ENCODE peak calls at places on chromosomes 1 and 21, in four cellular contexts. One of them, this sample, is unnamed.

GRCh38 chr1:243320224-243320623 is 64.4 kb downstream of the SDCCAG8 start:
- DNase-seq in astrocyte: no peak
- DNase-seq in astrocyte of the cerebellum: no peak
- DNase-seq in A549: no peak
- DNase-seq in this sample: peak

GRCh38 chr1:2311184-2312032 is 79.9 kb downstream of the MORN1 start:
- DNase-seq in A549: peak
- DNase-seq in astrocyte: peak
- DNase-seq in astrocyte of the cerebellum: no peak
- DNase-seq in this sample: peak

GRCh38 chr21:35824136-35824535 is 236.2 kb downstream of the SETD4 start:
- DNase-seq in astrocyte of the cerebellum: no peak
- DNase-seq in astrocyte: peak
- DNase-seq in A549: no peak
- DNase-seq in this sample: no peak

GRCh38 chr1:38440402-38440801 is 393.8 kb upstream of the POU3F1 start:
- DNase-seq in A549: no peak
- DNase-seq in astrocyte: no peak
- DNase-seq in astrocyte of the cerebellum: no peak
- DNase-seq in this sample: no peak

GRCh38 chr1:4380564-4381168 is 273.7 kb upstream of the AJAP1 start:
- DNase-seq in astrocyte: peak
- DNase-seq in astrocyte of the cerebellum: peak
- DNase-seq in A549: peak
- DNase-seq in this sample: no peak

GRCh38 chr1:206568256-206568655 is 44.0 kb downstream of the EIF2D start:
- DNase-seq in A549: no peak
- DNase-seq in astrocyte: peak
- DNase-seq in astrocyte of the cerebellum: no peak
- DNase-seq in this sample: no peak

GRCh38 chr1:205813755-205814058 is 709 bp upstream of the SLC41A1 start:
- DNase-seq in astrocyte of the cerebellum: no peak
- DNase-seq in astrocyte: peak
- DNase-seq in A549: no peak
- DNase-seq in this sample: no peak

GRCh38 chr21:24367936-24368335 is 1239.3 kb downstream of the MRPL39 start:
- DNase-seq in astrocyte of the cerebellum: peak
- DNase-seq in A549: no peak
- DNase-seq in astrocyte: peak
- DNase-seq in this sample: peak

GRCh38 chr1:205585169-205585834 is 46.5 kb downstream of the ELK4 start:
- DNase-seq in astrocyte: no peak
- DNase-seq in astrocyte of the cerebellum: no peak
- DNase-seq in A549: no peak
- DNase-seq in this sample: no peak

GRCh38 chr1:157249326-157249725 is 111.1 kb upstream of the ETV3 start:
- DNase-seq in A549: no peak
- DNase-seq in astrocyte: no peak
- DNase-seq in astrocyte of the cerebellum: peak
- DNase-seq in this sample: no peak

GRCh38 chr1:174077755-174078490 is 55.8 kb upstream of the RC3H1 start:
- DNase-seq in astrocyte: peak
- DNase-seq in A549: no peak
- DNase-seq in astrocyte of the cerebellum: no peak
- DNase-seq in this sample: no peak

GRCh38 chr1:235402457-235403200 is 35.4 kb downstream of the TBCE start:
- DNase-seq in astrocyte of the cerebellum: no peak
- DNase-seq in A549: no peak
- DNase-seq in astrocyte: no peak
- DNase-seq in this sample: no peak

GRCh38 chr1:161792740-161793139 is 26.6 kb downstream of the ATF6 start:
- DNase-seq in astrocyte of the cerebellum: peak
- DNase-seq in A549: peak
- DNase-seq in astrocyte: peak
- DNase-seq in this sample: peak

GRCh38 chr1:24904731-24905354 is 25.2 kb downstream of the RUNX3 start:
- DNase-seq in A549: no peak
- DNase-seq in astrocyte: no peak
- DNase-seq in astrocyte of the cerebellum: no peak
- DNase-seq in this sample: no peak

GRCh38 chr1:43241352-43241953 is 28.3 kb upstream of the TMEM125 start:
- DNase-seq in astrocyte of the cerebellum: peak
- DNase-seq in A549: no peak
- DNase-seq in astrocyte: peak
- DNase-seq in this sample: peak

GRCh38 chr1:109794319-109795132 is 30.8 kb upstream of the EPS8L3 start:
- DNase-seq in astrocyte of the cerebellum: no peak
- DNase-seq in A549: no peak
- DNase-seq in astrocyte: no peak
- DNase-seq in this sample: no peak

GRCh38 chr21:17819114-17819877 is at the start of gene C21orf91:
- DNase-seq in astrocyte of the cerebellum: peak
- DNase-seq in astrocyte: peak
- DNase-seq in A549: peak
- DNase-seq in this sample: peak

GRCh38 chr21:17818158-17819113 is 720 bp downstream of the C21orf91 start:
- DNase-seq in astrocyte: peak
- DNase-seq in astrocyte of the cerebellum: no peak
- DNase-seq in A549: peak
- DNase-seq in this sample: peak

DNA sequence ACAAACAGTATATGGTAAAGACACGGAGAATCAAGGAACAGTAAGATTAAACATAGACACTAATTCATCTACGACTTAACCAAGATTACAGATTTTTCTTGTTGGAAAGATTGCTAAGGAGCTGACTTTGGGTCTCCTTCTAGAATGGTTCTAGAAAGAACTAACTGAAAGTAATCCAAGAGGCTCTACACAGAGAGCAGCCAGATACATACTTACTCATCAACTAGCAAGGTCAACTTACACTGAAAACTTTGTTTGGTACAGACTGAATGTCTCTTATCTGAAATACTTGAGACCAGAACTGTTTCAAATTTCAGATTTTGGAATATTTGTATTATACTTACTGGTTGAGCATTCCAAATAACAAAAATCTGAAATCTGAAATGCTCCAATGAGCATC is 5.8 kb downstream of the C21orf91 start:
- DNase-seq in astrocyte: no peak
- DNase-seq in A549: no peak
- DNase-seq in astrocyte of the cerebellum: no peak
- DNase-seq in this sample: no peak
- H3K4me3 ChIP-seq in astrocyte: no peak
- H3K4me3 ChIP-seq in A549: no peak
- H3K4me3 ChIP-seq in astrocyte of the cerebellum: no peak
- H3K4me3 ChIP-seq in this sample: no peak

GRCh38 chr1:160741092-160741501 is 2.0 kb downstream of the SLAMF7 start:
- DNase-seq in astrocyte of the cerebellum: no peak
- DNase-seq in A549: no peak
- DNase-seq in astrocyte: no peak
- DNase-seq in this sample: no peak
- H3K4me3 ChIP-seq in astrocyte of the cerebellum: no peak
- H3K4me3 ChIP-seq in A549: no peak
- H3K4me3 ChIP-seq in astrocyte: no peak
- H3K4me3 ChIP-seq in this sample: no peak

GRCh38 chr1:158290571-158290935 is 830 bp downstream of the CD1C start:
- DNase-seq in astrocyte: no peak
- DNase-seq in A549: no peak
- DNase-seq in astrocyte of the cerebellum: no peak
- DNase-seq in this sample: no peak
- H3K4me3 ChIP-seq in astrocyte: no peak
- H3K4me3 ChIP-seq in A549: no peak
- H3K4me3 ChIP-seq in astrocyte of the cerebellum: no peak
- H3K4me3 ChIP-seq in this sample: no peak

DNA sequence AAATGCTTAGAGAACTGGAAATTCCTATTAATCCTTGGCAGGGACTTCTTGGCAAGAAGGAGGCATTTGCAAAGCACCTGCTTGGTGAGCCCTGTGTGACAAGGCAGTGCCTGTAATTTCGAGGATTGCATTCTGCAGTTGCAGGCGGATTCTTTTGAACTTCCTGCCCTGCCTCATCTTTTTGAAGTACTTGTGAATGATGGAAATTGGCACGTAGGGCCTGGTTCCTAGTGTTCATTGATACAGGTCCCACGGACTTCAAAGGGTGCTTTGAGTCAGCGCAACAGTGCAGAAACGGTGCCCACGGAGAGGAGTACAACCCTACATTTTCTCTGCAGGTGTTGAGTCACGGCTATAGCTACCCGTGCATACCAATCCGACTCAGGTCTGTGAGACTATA is 6.4 kb downstream of the HUNK start:
- DNase-seq in astrocyte: no peak
- DNase-seq in astrocyte of the cerebellum: no peak
- DNase-seq in A549: no peak
- DNase-seq in this sample: no peak
- H3K4me3 ChIP-seq in astrocyte: no peak
- H3K4me3 ChIP-seq in astrocyte of the cerebellum: no peak
- H3K4me3 ChIP-seq in A549: no peak
- H3K4me3 ChIP-seq in this sample: no peak

GRCh38 chr1:240101306-240101705 is 9.6 kb downstream of the FMN2 start:
- DNase-seq in astrocyte: no peak
- DNase-seq in astrocyte of the cerebellum: no peak
- DNase-seq in A549: no peak
- DNase-seq in this sample: no peak
- H3K4me3 ChIP-seq in astrocyte: no peak
- H3K4me3 ChIP-seq in astrocyte of the cerebellum: no peak
- H3K4me3 ChIP-seq in A549: no peak
- H3K4me3 ChIP-seq in this sample: no peak

DNA sequence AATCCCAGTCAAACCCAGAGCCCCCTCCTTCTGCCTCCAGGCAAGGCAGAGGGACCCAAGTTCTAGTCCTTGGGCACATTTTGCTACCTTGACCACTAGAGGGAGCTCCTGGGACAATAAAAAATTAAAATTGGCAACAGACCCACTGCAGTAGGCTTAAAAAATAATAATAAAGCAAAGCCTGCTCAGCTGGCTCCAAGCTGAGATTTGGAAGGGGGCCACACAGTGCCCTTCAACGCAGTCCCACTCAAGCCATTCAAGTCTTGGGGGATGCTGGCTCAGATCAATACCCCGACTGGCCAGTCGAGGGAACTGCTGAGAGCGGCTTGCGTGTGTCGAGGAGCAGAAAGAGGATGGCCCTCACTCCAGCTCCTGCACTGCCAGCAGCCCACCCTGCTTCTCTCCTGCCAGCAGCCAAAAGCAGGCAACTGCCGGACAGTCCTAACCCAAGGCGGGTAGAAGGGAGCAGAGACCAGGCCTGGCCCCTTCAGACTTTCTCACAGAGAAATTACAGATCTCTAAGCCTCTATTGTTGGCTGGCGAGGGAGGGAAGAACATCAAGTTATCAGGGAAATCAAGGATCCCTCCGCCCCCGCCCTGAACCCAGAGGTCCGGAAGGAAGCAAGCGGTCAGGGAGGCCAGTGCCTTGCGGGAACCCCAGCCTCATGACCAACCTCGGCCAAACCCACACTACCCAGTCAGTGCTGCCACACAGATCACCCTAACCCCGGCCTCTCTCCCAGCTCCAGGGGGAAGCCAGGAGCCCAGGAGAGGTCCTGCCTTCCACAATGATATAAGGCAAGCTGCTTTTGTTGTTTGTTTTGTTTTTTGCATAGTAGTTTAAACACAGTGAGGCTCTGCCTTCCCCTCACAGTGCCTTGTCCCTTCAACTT is 4.9 kb upstream of the ALDH4A1 start:
- DNase-seq in astrocyte of the cerebellum: peak
- DNase-seq in A549: peak
- DNase-seq in astrocyte: no peak
- DNase-seq in this sample: peak
- H3K4me3 ChIP-seq in astrocyte of the cerebellum: no peak
- H3K4me3 ChIP-seq in A549: no peak
- H3K4me3 ChIP-seq in astrocyte: no peak
- H3K4me3 ChIP-seq in this sample: no peak

This sample was measured in fibroblast of pulmonary artery.